ENCODE peak calls at places on chromosomes 7 and 10, in seven cellular contexts. Q, D, A, X, N, R and U are unnamed samples.

GRCh38 chr10:130021373-130021950 is 57.4 kb upstream of the EBF3 start:
- DNase-seq in R (no peak), D (no peak), X (no peak), N (no peak), Q (peak; percentile 34), A (no peak), U (peak; percentile 4)

GRCh38 chr7:311131-311680 is 21.2 kb downstream of the FOXL3 start:
- DNase-seq in Q (no peak), X (no peak), A (no peak), R (no peak), N (no peak), D (no peak), U (no peak)

GRCh38 chr7:69803699-69804516 is 205.6 kb downstream of the AUTS2 start:
- DNase-seq in D (no peak), R (no peak), A (no peak), N (no peak), X (no peak), Q (no peak), U (no peak)

GRCh38 chr10:132963430-132963960 is 21.1 kb upstream of the CFAP46 start:
- DNase-seq in R (no peak), N (no peak), D (no peak), X (no peak), A (no peak), Q (no peak), U (no peak)

GRCh38 chr7:142860968-142861367 is 6.1 kb downstream of the EPHB6 start:
- DNase-seq in X (no peak), R (no peak), N (no peak), D (no peak), Q (no peak), A (no peak), U (no peak)

GRCh38 chr10:60816624-60817023 is 38.3 kb downstream of the CDK1 start:
- DNase-seq in R (peak; percentile 88), A (peak; percentile 81), N (no peak), X (no peak), D (peak; percentile 9), Q (peak; percentile 91), U (peak; percentile 77)

GRCh38 chr10:110317866-110318850 is 13.4 kb upstream of the SMNDC1 start:
- DNase-seq in A (no peak), R (no peak), N (no peak), D (no peak), Q (no peak), X (no peak), U (no peak)

GRCh38 chr10:120562956-120563355 is 105.9 kb downstream of the PLPP4 start:
- DNase-seq in X (no peak), R (no peak), N (no peak), D (no peak), Q (no peak), A (no peak), U (no peak)

GRCh38 chr10:112775892-112776679 is 174.0 kb upstream of the TCF7L2 start:
- DNase-seq in Q (peak; percentile 34), X (no peak), R (no peak), A (no peak), N (no peak), D (no peak), U (no peak)

GRCh38 chr10:15879058-15879457 is 18.8 kb upstream of the MINDY3 start:
- DNase-seq in R (peak; percentile 35), X (no peak), Q (peak; percentile 51), D (no peak), A (peak; percentile 45), N (no peak), U (peak; percentile 33)

GRCh38 chr10:31101123-31101522 is 69.5 kb upstream of the ZNF438 start:
- DNase-seq in A (no peak), Q (peak; percentile 89), N (peak; percentile 16), X (no peak), D (peak; percentile 26), R (peak; percentile 95), U (peak; percentile 72)

GRCh38 chr10:132610071-132610701 is 72.6 kb downstream of the INPP5A start:
- DNase-seq in R (no peak), D (no peak), X (no peak), N (no peak), Q (no peak), A (no peak), U (no peak)

GRCh38 chr7:117961235-117961634 is 88.0 kb upstream of the CTTNBP2 start:
- DNase-seq in A (no peak), D (no peak), Q (no peak), N (no peak), X (no peak), R (no peak), U (no peak)

GRCh38 chr7:44331682-44332081 is 6.3 kb upstream of the CAMK2B start:
- DNase-seq in D (no peak), N (no peak), R (no peak), Q (no peak), X (no peak), A (no peak), U (no peak)

GRCh38 chr10:69649771-69650550 is 19.9 kb downstream of the FAM241B start:
- DNase-seq in A (no peak), R (no peak), D (no peak), N (no peak), Q (no peak), X (no peak), U (no peak)

GRCh38 chr10:99913831-99914235 is 95.9 kb downstream of the DNMBP start:
- DNase-seq in Q (peak; percentile 89), R (no peak), A (no peak), D (no peak), X (peak; percentile 96), N (no peak), U (no peak)

GRCh38 chr10:1968257-1969025 is 231.1 kb upstream of the ADARB2 start:
- DNase-seq in N (no peak), X (no peak), R (no peak), Q (no peak), D (no peak), A (no peak), U (no peak)

GRCh38 chr7:39589323-39590111 is 23.3 kb downstream of the YAE1 start:
- DNase-seq in A (peak; percentile 87), Q (peak; percentile 93), N (peak; percentile 29), D (peak; percentile 30), X (peak; percentile 60), R (peak; percentile 95), U (peak; percentile 42)

GRCh38 chr10:108567899-108568752 is 1355.2 kb downstream of the XPNPEP1 start:
- DNase-seq in X (no peak), N (no peak), R (peak; percentile 46), A (peak; percentile 35), D (no peak), Q (no peak), U (no peak)

GRCh38 chr7:90933984-90934383 is 330.2 kb upstream of the FZD1 start:
- DNase-seq in A (no peak), R (no peak), X (no peak), N (no peak), D (no peak), Q (no peak), U (no peak)

GRCh38 chr7:136033413-136034031 is 56.4 kb upstream of the MTPN start:
- DNase-seq in N (no peak), A (no peak), R (no peak), Q (no peak), X (no peak), D (no peak), U (no peak)

GRCh38 chr10:44295619-44296222 is 89.2 kb downstream of the CXCL12 start:
- DNase-seq in X (no peak), N (no peak), D (no peak), Q (peak; percentile 77), R (no peak), A (no peak), U (no peak)

GRCh38 chr10:63375859-63376258 is 89.9 kb downstream of the JMJD1C start:
- DNase-seq in R (no peak), Q (no peak), N (no peak), D (no peak), A (no peak), X (no peak), U (no peak)

GRCh38 chr10:84355106-84355505 is 26.7 kb downstream of the CCSER2 start:
- DNase-seq in Q (peak; percentile 22), D (no peak), X (no peak), R (no peak), A (no peak), N (no peak), U (no peak)

GRCh38 chr10:2011106-2011716 is 273.9 kb upstream of the ADARB2 start:
- DNase-seq in N (no peak), D (no peak), X (no peak), R (no peak), Q (no peak), A (no peak), U (no peak)

GRCh38 chr10:110793887-110794286 is 77.8 kb upstream of the PDCD4 start:
- DNase-seq in R (no peak), N (no peak), X (no peak), Q (no peak), A (no peak), D (no peak), U (no peak)